ENCODE peak calls at places on chromosomes 2 and 18, in nine cellular contexts. One of them, this sample, is unnamed.

GRCh38 chr2:134169788-134170187 is 84.1 kb upstream of the MGAT5 start:
- DNase-seq in H9: no peak
- DNase-seq in NCI-H774: no peak
- DNase-seq in foreskin fibroblast: no peak
- DNase-seq in memory B cell: no peak
- DNase-seq in kidney glomerular epithelial cell: no peak
- DNase-seq in AG04450: no peak
- DNase-seq in anterior cingulate cortex: no peak
- DNase-seq in hippocampal formation: no peak
- DNase-seq in this sample: no peak

GRCh38 chr2:234422895-234423505 is 73.9 kb downstream of the ARL4C start:
- DNase-seq in H9: no peak
- DNase-seq in NCI-H774: no peak
- DNase-seq in foreskin fibroblast: no peak
- DNase-seq in memory B cell: no peak
- DNase-seq in kidney glomerular epithelial cell: no peak
- DNase-seq in AG04450: no peak
- DNase-seq in anterior cingulate cortex: no peak
- DNase-seq in hippocampal formation: no peak
- DNase-seq in this sample: no peak

GRCh38 chr2:28506112-28506511 is 10.3 kb downstream of the PLB1 start:
- DNase-seq in H9: no peak
- DNase-seq in NCI-H774: no peak
- DNase-seq in foreskin fibroblast: no peak
- DNase-seq in memory B cell: no peak
- DNase-seq in kidney glomerular epithelial cell: peak
- DNase-seq in AG04450: no peak
- DNase-seq in anterior cingulate cortex: no peak
- DNase-seq in hippocampal formation: no peak
- DNase-seq in this sample: no peak

GRCh38 chr2:196427996-196428634 is 211.4 kb upstream of the CCDC150 start:
- DNase-seq in H9: no peak
- DNase-seq in NCI-H774: no peak
- DNase-seq in foreskin fibroblast: no peak
- DNase-seq in memory B cell: no peak
- DNase-seq in kidney glomerular epithelial cell: no peak
- DNase-seq in AG04450: no peak
- DNase-seq in anterior cingulate cortex: no peak
- DNase-seq in hippocampal formation: no peak
- DNase-seq in this sample: no peak

GRCh38 chr2:16632615-16633014 is 33.0 kb downstream of the CYRIA start:
- DNase-seq in H9: no peak
- DNase-seq in NCI-H774: no peak
- DNase-seq in foreskin fibroblast: no peak
- DNase-seq in memory B cell: no peak
- DNase-seq in kidney glomerular epithelial cell: no peak
- DNase-seq in AG04450: no peak
- DNase-seq in anterior cingulate cortex: no peak
- DNase-seq in hippocampal formation: peak
- DNase-seq in this sample: no peak

GRCh38 chr2:58923869-58924268 is 682.7 kb upstream of the FANCL start:
- DNase-seq in H9: no peak
- DNase-seq in NCI-H774: no peak
- DNase-seq in foreskin fibroblast: peak
- DNase-seq in memory B cell: no peak
- DNase-seq in kidney glomerular epithelial cell: peak
- DNase-seq in AG04450: peak
- DNase-seq in anterior cingulate cortex: no peak
- DNase-seq in hippocampal formation: no peak
- DNase-seq in this sample: no peak

GRCh38 chr2:113032737-113033136 is 19.9 kb downstream of the IL36B start:
- DNase-seq in H9: no peak
- DNase-seq in NCI-H774: no peak
- DNase-seq in foreskin fibroblast: no peak
- DNase-seq in memory B cell: no peak
- DNase-seq in kidney glomerular epithelial cell: no peak
- DNase-seq in AG04450: no peak
- DNase-seq in anterior cingulate cortex: no peak
- DNase-seq in hippocampal formation: no peak
- DNase-seq in this sample: no peak

GRCh38 chr2:23122681-23123080 is 262.3 kb upstream of the KLHL29 start:
- DNase-seq in H9: no peak
- DNase-seq in NCI-H774: no peak
- DNase-seq in foreskin fibroblast: no peak
- DNase-seq in memory B cell: no peak
- DNase-seq in kidney glomerular epithelial cell: peak
- DNase-seq in AG04450: no peak
- DNase-seq in anterior cingulate cortex: no peak
- DNase-seq in hippocampal formation: no peak
- DNase-seq in this sample: no peak

GRCh38 chr2:85997016-85997970 is 108.4 kb downstream of the POLR1A start:
- DNase-seq in H9: peak
- DNase-seq in NCI-H774: no peak
- DNase-seq in foreskin fibroblast: peak
- DNase-seq in memory B cell: no peak
- DNase-seq in kidney glomerular epithelial cell: no peak
- DNase-seq in AG04450: no peak
- DNase-seq in anterior cingulate cortex: no peak
- DNase-seq in hippocampal formation: peak
- DNase-seq in this sample: no peak

GRCh38 chr18:60471652-60472051 is 99.1 kb upstream of the MC4R start:
- DNase-seq in H9: no peak
- DNase-seq in NCI-H774: peak
- DNase-seq in foreskin fibroblast: peak
- DNase-seq in memory B cell: no peak
- DNase-seq in kidney glomerular epithelial cell: peak
- DNase-seq in AG04450: no peak
- DNase-seq in anterior cingulate cortex: no peak
- DNase-seq in hippocampal formation: no peak
- DNase-seq in this sample: no peak

GRCh38 chr2:146821836-146822316 is 1023.0 kb upstream of the ACVR2A start:
- DNase-seq in H9: no peak
- DNase-seq in NCI-H774: no peak
- DNase-seq in foreskin fibroblast: peak
- DNase-seq in memory B cell: no peak
- DNase-seq in kidney glomerular epithelial cell: no peak
- DNase-seq in AG04450: no peak
- DNase-seq in anterior cingulate cortex: no peak
- DNase-seq in hippocampal formation: no peak
- DNase-seq in this sample: no peak

GRCh38 chr2:151260492-151261239 is 997 bp downstream of the RBM43 start:
- DNase-seq in H9: no peak
- DNase-seq in NCI-H774: no peak
- DNase-seq in foreskin fibroblast: peak
- DNase-seq in memory B cell: no peak
- DNase-seq in kidney glomerular epithelial cell: peak
- DNase-seq in AG04450: no peak
- DNase-seq in anterior cingulate cortex: no peak
- DNase-seq in hippocampal formation: no peak
- DNase-seq in this sample: no peak

GRCh38 chr2:120596191-120596781 is 139.4 kb upstream of the GLI2 start:
- DNase-seq in H9: no peak
- DNase-seq in NCI-H774: no peak
- DNase-seq in foreskin fibroblast: peak
- DNase-seq in memory B cell: no peak
- DNase-seq in kidney glomerular epithelial cell: no peak
- DNase-seq in AG04450: no peak
- DNase-seq in anterior cingulate cortex: no peak
- DNase-seq in hippocampal formation: peak
- DNase-seq in this sample: peak

GRCh38 chr2:120626566-120626965 is 109.1 kb upstream of the GLI2 start:
- DNase-seq in H9: peak
- DNase-seq in NCI-H774: no peak
- DNase-seq in foreskin fibroblast: no peak
- DNase-seq in memory B cell: no peak
- DNase-seq in kidney glomerular epithelial cell: peak
- DNase-seq in AG04450: no peak
- DNase-seq in anterior cingulate cortex: no peak
- DNase-seq in hippocampal formation: no peak
- DNase-seq in this sample: no peak

GRCh38 chr2:112977559-112978056 is at the start of gene IL36G:
- DNase-seq in H9: no peak
- DNase-seq in NCI-H774: no peak
- DNase-seq in foreskin fibroblast: no peak
- DNase-seq in memory B cell: no peak
- DNase-seq in kidney glomerular epithelial cell: no peak
- DNase-seq in AG04450: no peak
- DNase-seq in anterior cingulate cortex: no peak
- DNase-seq in hippocampal formation: no peak
- DNase-seq in this sample: no peak

GRCh38 chr2:229160180-229160579 is 110.9 kb downstream of the PID1 start:
- DNase-seq in H9: no peak
- DNase-seq in NCI-H774: peak
- DNase-seq in foreskin fibroblast: no peak
- DNase-seq in memory B cell: no peak
- DNase-seq in kidney glomerular epithelial cell: no peak
- DNase-seq in AG04450: no peak
- DNase-seq in anterior cingulate cortex: no peak
- DNase-seq in hippocampal formation: no peak
- DNase-seq in this sample: no peak

GRCh38 chr2:19731040-19731439 is 170.7 kb downstream of the TTC32 start:
- DNase-seq in H9: no peak
- DNase-seq in NCI-H774: no peak
- DNase-seq in foreskin fibroblast: peak
- DNase-seq in memory B cell: no peak
- DNase-seq in kidney glomerular epithelial cell: no peak
- DNase-seq in AG04450: no peak
- DNase-seq in anterior cingulate cortex: no peak
- DNase-seq in hippocampal formation: no peak
- DNase-seq in this sample: no peak

GRCh38 chr2:26312471-26312870 is 33.5 kb upstream of the SELENOI start:
- DNase-seq in H9: no peak
- DNase-seq in NCI-H774: no peak
- DNase-seq in foreskin fibroblast: no peak
- DNase-seq in memory B cell: no peak
- DNase-seq in kidney glomerular epithelial cell: no peak
- DNase-seq in AG04450: no peak
- DNase-seq in anterior cingulate cortex: no peak
- DNase-seq in hippocampal formation: no peak
- DNase-seq in this sample: no peak

GRCh38 chr2:102337481-102338386 is 17.9 kb upstream of the IL18R1 start:
- DNase-seq in H9: no peak
- DNase-seq in NCI-H774: no peak
- DNase-seq in foreskin fibroblast: peak
- DNase-seq in memory B cell: no peak
- DNase-seq in kidney glomerular epithelial cell: no peak
- DNase-seq in AG04450: no peak
- DNase-seq in anterior cingulate cortex: no peak
- DNase-seq in hippocampal formation: no peak
- DNase-seq in this sample: no peak

GRCh38 chr2:46591562-46591961 is 112.2 kb downstream of the TMEM247 start:
- DNase-seq in H9: no peak
- DNase-seq in NCI-H774: no peak
- DNase-seq in foreskin fibroblast: no peak
- DNase-seq in memory B cell: no peak
- DNase-seq in kidney glomerular epithelial cell: no peak
- DNase-seq in AG04450: no peak
- DNase-seq in anterior cingulate cortex: no peak
- DNase-seq in hippocampal formation: no peak
- DNase-seq in this sample: no peak

GRCh38 chr2:128414946-128415767 is 96.5 kb upstream of the HS6ST1 start:
- DNase-seq in H9: peak
- DNase-seq in NCI-H774: no peak
- DNase-seq in foreskin fibroblast: no peak
- DNase-seq in memory B cell: no peak
- DNase-seq in kidney glomerular epithelial cell: no peak
- DNase-seq in AG04450: no peak
- DNase-seq in anterior cingulate cortex: no peak
- DNase-seq in hippocampal formation: no peak
- DNase-seq in this sample: no peak

GRCh38 chr2:30385327-30385726 is 61.7 kb upstream of the LCLAT1 start:
- DNase-seq in H9: peak
- DNase-seq in NCI-H774: no peak
- DNase-seq in foreskin fibroblast: peak
- DNase-seq in memory B cell: no peak
- DNase-seq in kidney glomerular epithelial cell: peak
- DNase-seq in AG04450: no peak
- DNase-seq in anterior cingulate cortex: no peak
- DNase-seq in hippocampal formation: no peak
- DNase-seq in this sample: no peak

GRCh38 chr18:58578835-58579560 is 49.9 kb downstream of the ALPK2 start:
- DNase-seq in H9: no peak
- DNase-seq in NCI-H774: no peak
- DNase-seq in foreskin fibroblast: peak
- DNase-seq in memory B cell: no peak
- DNase-seq in kidney glomerular epithelial cell: peak
- DNase-seq in AG04450: peak
- DNase-seq in anterior cingulate cortex: no peak
- DNase-seq in hippocampal formation: no peak
- DNase-seq in this sample: no peak

GRCh38 chr2:128783193-128783671 is 464.6 kb upstream of the HS6ST1 start:
- DNase-seq in H9: peak
- DNase-seq in NCI-H774: no peak
- DNase-seq in foreskin fibroblast: no peak
- DNase-seq in memory B cell: no peak
- DNase-seq in kidney glomerular epithelial cell: no peak
- DNase-seq in AG04450: no peak
- DNase-seq in anterior cingulate cortex: no peak
- DNase-seq in hippocampal formation: no peak
- DNase-seq in this sample: no peak

GRCh38 chr2:67066782-67067181 is 330.4 kb upstream of the ETAA1 start:
- DNase-seq in H9: no peak
- DNase-seq in NCI-H774: no peak
- DNase-seq in foreskin fibroblast: no peak
- DNase-seq in memory B cell: no peak
- DNase-seq in kidney glomerular epithelial cell: no peak
- DNase-seq in AG04450: no peak
- DNase-seq in anterior cingulate cortex: no peak
- DNase-seq in hippocampal formation: no peak
- DNase-seq in this sample: no peak

This sample was measured in hypothalamus.